ENCODE peak calls at places on chromosomes 13 and 19, in four cellular contexts. V is H1, T is HepG2, W is K562. Z is an unnamed sample.

GRCh38 chr19:4583961-4584669 is 24.6 kb upstream of the SEMA6B start:
- DNase-seq in W (peak; percentile 76), T (peak; percentile 97), V (no peak), Z (peak; percentile 72)

GRCh38 chr13:71613347-71613746 is 253.7 kb downstream of the DACH1 start:
- DNase-seq in T (no peak), W (no peak), V (no peak), Z (no peak)

GRCh38 chr19:29625316-29625715 is 19.2 kb downstream of the POP4 start:
- DNase-seq in T (no peak), W (no peak), V (no peak), Z (no peak)

GRCh38 chr13:98766120-98766519 is 13.6 kb upstream of the SLC15A1 start:
- DNase-seq in W (no peak), V (no peak), T (no peak), Z (no peak)

GRCh38 chr13:102847272-102848234 is 1.7 kb downstream of the ERCC5 start:
- DNase-seq in T (no peak), W (no peak), V (no peak), Z (no peak)

GRCh38 chr19:23996549-23996948 is 81.9 kb downstream of the ZNF726 start:
- DNase-seq in T (peak; percentile 3), V (no peak), W (peak; percentile 65), Z (peak; percentile 33)

GRCh38 chr19:16856091-16856490 is 26.9 kb downstream of the SIN3B start:
- DNase-seq in V (no peak), T (no peak), W (no peak), Z (no peak)

GRCh38 chr19:53308339-53308811 is 25.2 kb upstream of the ZNF845 start:
- DNase-seq in T (no peak), V (peak; percentile 56), W (peak; percentile 49), Z (peak; percentile 87)

GRCh38 chr13:109671919-109672318 is 114.5 kb downstream of the IRS2 start:
- DNase-seq in W (no peak), V (no peak), T (no peak), Z (no peak)

GRCh38 chr13:98033277-98034247 is 80.1 kb downstream of the IPO5 start:
- DNase-seq in V (no peak), W (no peak), T (peak; percentile 85), Z (peak; percentile 20)

GRCh38 chr19:20662421-20663105 is 1.2 kb upstream of the ZNF626 start:
- DNase-seq in T (no peak), V (no peak), W (no peak), Z (no peak)

GRCh38 chr13:75222031-75222430 is 259.9 kb downstream of the TBC1D4 start:
- DNase-seq in V (no peak), W (no peak), T (no peak), Z (no peak)

GRCh38 chr13:66367356-66367755 is 862.8 kb downstream of the PCDH9 start:
- DNase-seq in T (no peak), V (no peak), W (no peak), Z (no peak)

GRCh38 chr13:53068841-53069520 is 40.4 kb downstream of the OLFM4 start:
- DNase-seq in V (no peak), W (no peak), T (no peak), Z (no peak)

GRCh38 chr13:42001580-42001979 is 40.7 kb upstream of the VWA8 start:
- DNase-seq in W (no peak), T (no peak), V (peak; percentile 3), Z (peak; percentile 16)

GRCh38 chr13:42574435-42575311 is 721 bp downstream of the TNFSF11 start:
- DNase-seq in V (no peak), W (no peak), T (no peak), Z (peak; percentile 29)

GRCh38 chr19:45668342-45668871 is 386 bp downstream of the GIPR start:
- DNase-seq in T (no peak), V (no peak), W (no peak), Z (no peak)

GRCh38 chr19:42831221-42832019 is 48.1 kb downstream of the PSG1 start:
- DNase-seq in V (no peak), W (no peak), T (peak; percentile 15), Z (no peak)

GRCh38 chr13:106534844-106535551 is 464 bp downstream of the EFNB2 start:
- DNase-seq in T (no peak), V (no peak), W (no peak), Z (peak; percentile 38)

GRCh38 chr13:113732176-113732960 is 26.7 kb upstream of the TMEM255B start:
- DNase-seq in T (no peak), W (no peak), V (no peak), Z (no peak)

GRCh38 chr13:27080018-27080948 is 91.3 kb downstream of the USP12 start:
- DNase-seq in T (no peak), V (no peak), W (no peak), Z (no peak)

DNA sequence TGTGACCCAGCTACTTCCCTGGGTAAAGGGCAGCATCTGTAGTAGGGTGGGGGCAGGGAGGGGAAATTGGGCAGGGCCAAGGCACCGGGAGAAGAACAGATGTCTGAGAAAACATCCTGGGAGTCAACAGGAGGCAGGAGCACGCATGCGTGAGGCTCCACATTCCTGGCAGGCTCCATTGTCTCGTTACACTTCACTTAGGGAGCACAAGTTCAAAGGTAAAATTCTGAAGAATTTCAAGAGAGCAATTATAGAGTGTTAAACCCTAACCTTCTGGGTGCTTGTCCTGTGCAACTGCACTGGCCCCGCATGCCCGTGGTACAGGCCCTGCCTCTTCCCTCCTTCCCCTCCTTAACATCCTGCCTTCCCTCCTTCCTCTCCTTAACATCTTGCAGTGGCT is 79.6 kb upstream of the POMP start:
- DNase-seq in V (no peak), W (no peak), T (no peak), Z (peak; percentile 40)
- TF ChIP-seq JUN in V (no peak), W (no peak), T (no peak), Z (no peak)

GRCh38 chr13:40058757-40059236 is 403.3 kb downstream of the COG6 start:
- DNase-seq in V (no peak), W (no peak), T (no peak), Z (no peak)

GRCh38 chr13:40063278-40063698 is 407.8 kb downstream of the COG6 start:
- DNase-seq in T (no peak), W (no peak), V (no peak), Z (no peak)

GRCh38 chr13:40061466-40062450 is 406.3 kb downstream of the COG6 start:
- DNase-seq in T (no peak), V (no peak), W (no peak), Z (no peak)

GRCh38 chr13:40059540-40060232 is 404.2 kb downstream of the COG6 start:
- DNase-seq in V (no peak), W (no peak), T (no peak), Z (no peak)

DNA sequence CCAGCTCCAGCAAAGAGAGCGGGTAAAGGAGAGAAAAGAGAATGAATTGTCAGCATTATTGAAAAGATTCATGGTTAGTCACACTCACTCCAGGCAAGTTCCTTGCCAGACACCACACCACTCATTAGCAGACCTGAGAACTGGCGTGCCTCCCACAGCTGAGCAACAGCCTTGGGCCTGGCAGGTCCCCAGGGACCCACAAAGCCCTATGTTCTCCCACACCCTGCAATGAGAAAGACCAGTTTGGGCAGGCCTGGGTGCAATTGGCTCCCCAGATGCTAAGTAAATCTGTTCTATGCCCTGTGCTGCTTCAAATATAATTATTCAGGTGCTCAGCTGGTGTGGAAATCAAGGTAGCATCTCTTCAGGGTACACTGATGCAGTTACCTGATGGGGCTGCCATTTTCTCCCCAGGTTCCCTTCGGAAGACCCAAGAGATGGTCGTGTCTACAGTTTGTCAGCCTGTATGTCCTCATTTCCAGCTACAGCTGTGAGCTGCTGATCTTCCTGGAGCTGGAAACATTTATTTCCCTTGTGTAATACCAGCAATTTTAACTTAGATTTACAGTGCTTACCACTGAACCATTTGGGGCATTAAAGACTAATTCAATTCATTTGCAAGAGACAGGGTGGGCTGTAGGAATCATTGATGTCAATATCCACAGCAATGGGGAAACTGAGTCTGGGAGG is 405.0 kb downstream of the COG6 start:
- DNase-seq in V (no peak), T (no peak), W (no peak), Z (no peak)
- TF ChIP-seq ATF2 in V (no peak), T (no peak), W (no peak), Z (no peak)

DNA sequence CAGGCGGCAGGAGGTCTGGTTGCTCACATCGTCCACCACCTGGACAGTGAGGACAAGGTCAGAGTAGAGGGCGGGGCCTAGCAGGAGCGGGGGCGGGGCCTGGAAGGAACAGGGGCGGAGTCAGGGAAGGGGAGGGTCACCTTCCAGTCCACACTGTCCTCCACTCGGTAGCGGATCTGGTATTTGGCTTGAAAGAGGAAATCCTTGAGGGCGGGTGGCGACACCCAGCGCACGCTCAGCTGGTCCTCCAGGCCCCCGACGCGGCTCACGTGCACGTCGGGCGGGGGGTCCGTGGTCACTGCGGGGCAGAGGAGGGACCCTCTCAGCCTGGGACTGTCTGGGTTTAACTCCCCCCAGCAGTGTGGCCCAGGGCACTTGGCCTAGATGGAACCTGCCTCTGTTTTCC is 8.2 kb downstream of the REX1BD start:
- DNase-seq in V (no peak), W (peak; percentile 92), T (peak; percentile 41), Z (peak; percentile 90)
- TF ChIP-seq JUN in V (no peak), W (no peak), T (no peak), Z (no peak)

GRCh38 chr13:23428183-23428528 is 5.3 kb downstream of the SACS start:
- DNase-seq in W (no peak), V (no peak), T (no peak), Z (no peak)

GRCh38 chr13:23430664-23431063 is 2.8 kb downstream of the SACS start:
- DNase-seq in V (no peak), W (no peak), T (no peak), Z (no peak)

GRCh38 chr13:23432589-23432988 is 913 bp downstream of the SACS start:
- DNase-seq in V (no peak), T (no peak), W (no peak), Z (no peak)

GRCh38 chr13:23433171-23434153 is at the start of gene SACS:
- DNase-seq in V (peak; percentile 21), W (no peak), T (no peak), Z (peak; percentile 82)

GRCh38 chr13:23427342-23428182 is 5.9 kb downstream of the SACS start:
- DNase-seq in V (no peak), W (no peak), T (peak; percentile 5), Z (no peak)
- TF ChIP-seq ATF2 in V (no peak), W (no peak), T (no peak), Z (no peak)

GRCh38 chr19:48108997-48109782 is 1.4 kb downstream of the PLA2G4C start:
- DNase-seq in W (no peak), V (no peak), T (no peak), Z (no peak)

GRCh38 chr19:48113190-48113917 is 2.7 kb upstream of the PLA2G4C start:
- DNase-seq in T (no peak), W (no peak), V (no peak), Z (no peak)

GRCh38 chr19:48111280-48111679 is 663 bp upstream of the PLA2G4C start:
- DNase-seq in T (no peak), V (no peak), W (no peak), Z (peak; percentile 33)

GRCh38 chr19:48110350-48110966 is at the start of gene PLA2G4C:
- DNase-seq in V (peak; percentile 83), T (peak; percentile 72), W (peak; percentile 92), Z (peak; percentile 89)
- TF ChIP-seq JUN in V (no peak), T (no peak), W (no peak), Z (no peak)

GRCh38 chr13:76579701-76580100 is 306.5 kb downstream of the KCTD12 start:
- DNase-seq in W (no peak), V (no peak), T (no peak), Z (no peak)
- TF ChIP-seq ATF2 in W (no peak), V (no peak), T (no peak), Z (no peak)

Z was measured in WTC11.